ENCODE peak calls at places on chromosome 5, in ten cellular contexts. E, M, R, G, K, H, B, T, A and I are unnamed samples.

GRCh38 chr5:97046270-97046982 is 96.0 kb downstream of the LIX1 start:
- DNase-seq in E (no peak), M (no peak), R (peak), G (no peak), K (no peak), H (no peak), B (no peak), T (no peak), A (no peak), I (no peak)

GRCh38 chr5:2748841-2749513 is 2.5 kb downstream of the IRX2 start:
- DNase-seq in E (no peak), M (no peak), R (no peak), G (no peak), K (no peak), H (no peak), B (no peak), T (no peak), A (no peak), I (no peak)

GRCh38 chr5:133824661-133825254 is 143.7 kb downstream of the C5orf15 start:
- DNase-seq in E (no peak), M (no peak), R (no peak), G (no peak), K (no peak), H (no peak), B (no peak), T (no peak), A (no peak), I (no peak)

GRCh38 chr5:119789411-119790117 is 160.2 kb downstream of the FAM170A start:
- DNase-seq in E (no peak), M (no peak), R (no peak), G (no peak), K (no peak), H (no peak), B (no peak), T (no peak), A (no peak), I (no peak)

GRCh38 chr5:160209917-160210316 is 19.4 kb upstream of the FABP6 start:
- DNase-seq in E (no peak), M (no peak), R (no peak), G (no peak), K (no peak), H (no peak), B (no peak), T (no peak), A (no peak), I (peak)

GRCh38 chr5:1264211-1264610 is 30.7 kb downstream of the TERT start:
- DNase-seq in E (no peak), M (no peak), R (no peak), G (no peak), K (no peak), H (no peak), B (no peak), T (no peak), A (no peak), I (no peak)

GRCh38 chr5:61809651-61810050 is 477.6 kb downstream of the ZSWIM6 start:
- DNase-seq in E (no peak), M (no peak), R (no peak), G (peak), K (no peak), H (no peak), B (no peak), T (no peak), A (no peak), I (no peak)

GRCh38 chr5:65854931-65855330 is 71.4 kb upstream of the ERBIN start:
- DNase-seq in E (no peak), M (no peak), R (peak), G (no peak), K (no peak), H (no peak), B (no peak), T (no peak), A (no peak), I (no peak)

GRCh38 chr5:150300496-150301169 is 2.1 kb downstream of the ARSI start:
- DNase-seq in E (no peak), M (no peak), R (no peak), G (no peak), K (no peak), H (no peak), B (no peak), T (no peak), A (no peak), I (no peak)

GRCh38 chr5:20276061-20276958 is 288.3 kb upstream of the CDH18 start:
- DNase-seq in E (no peak), M (no peak), R (peak), G (no peak), K (no peak), H (peak), B (peak), T (peak), A (no peak), I (peak)

GRCh38 chr5:72256536-72256935 is 63.5 kb downstream of the MRPS27 start:
- DNase-seq in E (no peak), M (no peak), R (peak), G (no peak), K (no peak), H (no peak), B (no peak), T (no peak), A (no peak), I (no peak)

GRCh38 chr5:71938886-71939285 is 168.4 kb upstream of the MAP1B start:
- DNase-seq in E (no peak), M (no peak), R (no peak), G (peak), K (peak), H (no peak), B (no peak), T (no peak), A (no peak), I (peak)

GRCh38 chr5:33565304-33565703 is 124.5 kb downstream of the TARS1 start:
- DNase-seq in E (no peak), M (no peak), R (no peak), G (no peak), K (peak), H (no peak), B (peak), T (no peak), A (peak), I (no peak)

GRCh38 chr5:39092581-39093350 is 18.6 kb upstream of the RICTOR start:
- DNase-seq in E (no peak), M (no peak), R (peak), G (no peak), K (no peak), H (peak), B (no peak), T (no peak), A (no peak), I (peak)

GRCh38 chr5:160310910-160311295 is 1.5 kb downstream of the CCNJL start:
- DNase-seq in E (no peak), M (no peak), R (no peak), G (no peak), K (no peak), H (no peak), B (no peak), T (no peak), A (no peak), I (no peak)

GRCh38 chr5:63555874-63556273 is 406.4 kb downstream of the HTR1A start:
- DNase-seq in E (no peak), M (no peak), R (no peak), G (no peak), K (no peak), H (no peak), B (no peak), T (no peak), A (no peak), I (no peak)

GRCh38 chr5:122680623-122681350 is 94.1 kb upstream of the SNX2 start:
- DNase-seq in E (no peak), M (no peak), R (no peak), G (no peak), K (no peak), H (no peak), B (no peak), T (no peak), A (no peak), I (no peak)

GRCh38 chr5:36300181-36300926 is 1.3 kb downstream of the RANBP3L start:
- DNase-seq in E (no peak), M (no peak), R (peak), G (no peak), K (no peak), H (no peak), B (no peak), T (no peak), A (no peak), I (no peak)

GRCh38 chr5:83628360-83628759 is 92.3 kb downstream of the HAPLN1 start:
- DNase-seq in E (no peak), M (no peak), R (no peak), G (no peak), K (no peak), H (no peak), B (no peak), T (no peak), A (no peak), I (no peak)

GRCh38 chr5:178940569-178941360 is at the start of gene ZNF454:
- DNase-seq in E (peak), M (peak), R (peak), G (peak), K (peak), H (no peak), B (peak), T (no peak), A (peak), I (no peak)

GRCh38 chr5:64872044-64872443 is 103.3 kb downstream of the CWC27 start:
- DNase-seq in E (no peak), M (no peak), R (peak), G (no peak), K (no peak), H (no peak), B (no peak), T (no peak), A (no peak), I (no peak)

GRCh38 chr5:157816682-157817268 is 42.2 kb downstream of the CLINT1 start:
- DNase-seq in E (no peak), M (no peak), R (peak), G (no peak), K (no peak), H (no peak), B (no peak), T (no peak), A (no peak), I (no peak)

GRCh38 chr5:69158039-69158438 is 8.9 kb upstream of the CCNB1 start:
- DNase-seq in E (no peak), M (no peak), R (no peak), G (no peak), K (no peak), H (no peak), B (no peak), T (no peak), A (no peak), I (no peak)

GRCh38 chr5:121758640-121759039 is 93.0 kb upstream of the FTMT start:
- DNase-seq in E (no peak), M (no peak), R (no peak), G (no peak), K (no peak), H (no peak), B (no peak), T (no peak), A (no peak), I (no peak)

GRCh38 chr5:142680605-142681259 is 5.2 kb downstream of the FGF1 start:
- DNase-seq in E (no peak), M (no peak), R (peak), G (peak), K (peak), H (peak), B (no peak), T (peak), A (no peak), I (peak)

GRCh38 chr5:7261049-7261448 is 134.9 kb upstream of the ADCY2 start:
- DNase-seq in E (peak), M (peak), R (no peak), G (no peak), K (peak), H (peak), B (no peak), T (peak), A (no peak), I (peak)

GRCh38 chr5:170132642-170133448 is 27.1 kb downstream of the FOXI1 start:
- DNase-seq in E (no peak), M (peak), R (peak), G (no peak), K (peak), H (peak), B (no peak), T (no peak), A (no peak), I (peak)

GRCh38 chr5:31630931-31631330 is 8.0 kb upstream of the PDZD2 start:
- DNase-seq in E (no peak), M (peak), R (no peak), G (no peak), K (no peak), H (no peak), B (no peak), T (no peak), A (peak), I (no peak)

GRCh38 chr5:13866792-13867191 is 77.7 kb downstream of the DNAH5 start:
- DNase-seq in E (no peak), M (no peak), R (peak), G (no peak), K (no peak), H (no peak), B (no peak), T (no peak), A (peak), I (peak)

GRCh38 chr5:143495823-143496275 is 92.4 kb upstream of the NR3C1 start:
- DNase-seq in E (no peak), M (no peak), R (peak), G (no peak), K (no peak), H (no peak), B (no peak), T (no peak), A (peak), I (peak)

GRCh38 chr5:16461026-16461425 is 4.6 kb downstream of the ZNF622 start:
- DNase-seq in E (no peak), M (no peak), R (peak), G (no peak), K (no peak), H (no peak), B (no peak), T (no peak), A (no peak), I (no peak)

GRCh38 chr5:10233505-10233904 is 16.2 kb downstream of the ATPSCKMT start:
- DNase-seq in E (no peak), M (peak), R (peak), G (no peak), K (no peak), H (peak), B (peak), T (peak), A (no peak), I (peak)

GRCh38 chr5:145027266-145027665 is 807.9 kb downstream of the PRELID2 start:
- DNase-seq in E (no peak), M (no peak), R (no peak), G (no peak), K (no peak), H (no peak), B (no peak), T (no peak), A (no peak), I (no peak)

GRCh38 chr5:57327934-57328333 is 154.1 kb downstream of the GPBP1 start:
- DNase-seq in E (no peak), M (no peak), R (peak), G (peak), K (no peak), H (no peak), B (no peak), T (no peak), A (no peak), I (peak)

GRCh38 chr5:145464194-145464593 is 370.9 kb downstream of the PRELID2 start:
- DNase-seq in E (no peak), M (no peak), R (no peak), G (no peak), K (no peak), H (no peak), B (no peak), T (no peak), A (no peak), I (no peak)

GRCh38 chr5:39998518-39998917 is 573.7 kb upstream of the DAB2 start:
- DNase-seq in E (no peak), M (no peak), R (no peak), G (no peak), K (no peak), H (no peak), B (no peak), T (no peak), A (no peak), I (no peak)

GRCh38 chr5:54719384-54720306 is 202.1 kb downstream of the SNX18 start:
- DNase-seq in E (peak), M (no peak), R (peak), G (peak), K (no peak), H (peak), B (peak), T (no peak), A (peak), I (no peak)

GRCh38 chr5:128084228-128085167 is 932 bp downstream of the SLC12A2 start:
- DNase-seq in E (no peak), M (peak), R (peak), G (peak), K (peak), H (peak), B (peak), T (no peak), A (peak), I (peak)

DNA sequence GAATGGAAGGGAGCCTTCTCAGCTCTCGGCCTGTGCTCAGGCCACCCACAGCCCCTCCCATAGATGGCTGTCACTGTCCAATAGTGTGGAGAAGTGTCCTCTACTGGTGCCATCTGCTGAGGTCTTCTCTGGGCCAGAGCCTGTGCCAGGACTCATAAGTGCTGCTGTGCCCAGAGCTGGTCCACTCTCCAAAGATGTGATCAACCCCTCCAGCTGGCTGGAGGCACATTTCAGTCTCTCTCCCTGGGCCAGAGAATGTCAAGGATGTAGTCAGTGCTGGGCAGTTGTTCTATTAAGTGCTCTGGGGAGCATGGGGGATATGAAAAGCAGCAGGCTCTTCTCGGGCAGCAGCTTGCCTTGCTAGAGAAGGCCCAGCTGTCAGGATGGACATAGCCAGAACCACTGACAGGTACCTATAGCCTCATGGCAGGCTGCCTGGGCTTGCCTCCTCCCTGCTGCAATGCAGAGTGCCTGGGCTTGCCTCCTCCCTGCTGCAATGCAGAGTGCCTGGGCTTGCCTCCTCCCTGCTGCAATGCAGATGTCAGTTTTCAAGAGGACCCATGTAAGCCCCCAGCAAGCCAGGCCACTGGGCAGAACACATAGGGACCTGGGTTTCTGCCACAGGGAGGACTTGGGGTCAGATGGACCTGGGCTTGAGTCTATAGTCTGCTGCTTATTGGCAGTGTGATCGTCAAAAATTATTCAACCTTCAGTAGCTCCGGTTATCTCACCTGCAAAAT is 157.2 kb upstream of the PANK3 start:
- DNase-seq in E (no peak), M (no peak), R (no peak), G (no peak), K (no peak), H (no peak), B (no peak), T (no peak), A (no peak), I (no peak)
- H3K27ac ChIP-seq in E (peak), M (no peak), R (no peak), G (no peak), K (no peak), H (no peak), B (no peak), T (no peak), A (no peak), I (no peak)

DNA sequence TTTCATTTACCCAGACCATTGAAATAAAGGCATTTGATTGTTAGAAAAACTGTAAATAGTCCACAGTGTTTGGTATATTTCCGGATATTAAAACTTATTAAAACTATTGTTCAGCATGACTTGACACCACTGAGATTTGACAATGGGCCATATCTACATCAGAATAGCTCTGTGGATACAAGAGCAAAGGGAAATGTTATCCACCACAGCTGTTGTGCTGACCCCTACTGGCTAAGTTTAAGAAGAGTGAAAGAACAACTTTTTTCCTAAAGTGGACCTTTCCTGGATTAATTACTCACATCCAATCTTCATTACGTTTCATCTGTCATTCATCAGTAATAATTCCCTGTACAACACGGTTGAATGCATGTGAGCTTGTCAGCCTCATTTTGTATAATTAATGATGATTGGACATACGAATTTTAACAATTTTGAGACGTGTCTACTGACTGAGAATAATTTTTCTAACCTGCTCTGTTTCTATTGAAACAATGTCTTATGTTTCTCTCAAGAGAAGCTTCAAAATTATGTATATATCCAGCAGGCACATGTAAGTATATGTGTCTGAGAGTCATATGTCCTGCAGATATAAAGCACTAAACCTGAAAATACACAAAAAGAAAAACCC is 1952.5 kb downstream of the MAT2B start:
- DNase-seq in E (no peak), M (peak), R (peak), G (no peak), K (no peak), H (no peak), B (no peak), T (no peak), A (no peak), I (no peak)
- H3K27ac ChIP-seq in E (no peak), M (no peak), R (no peak), G (no peak), K (no peak), H (no peak), B (no peak), T (no peak), A (no peak), I (no peak)

GRCh38 chr5:167945542-167946384 is 345.7 kb upstream of the WWC1 start:
- DNase-seq in E (no peak), M (no peak), R (peak), G (no peak), K (no peak), H (peak), B (peak), T (no peak), A (peak), I (peak)
- H3K27ac ChIP-seq in E (peak), M (peak), R (peak), G (no peak), K (no peak), H (peak), B (peak), T (no peak), A (peak), I (peak)

DNA sequence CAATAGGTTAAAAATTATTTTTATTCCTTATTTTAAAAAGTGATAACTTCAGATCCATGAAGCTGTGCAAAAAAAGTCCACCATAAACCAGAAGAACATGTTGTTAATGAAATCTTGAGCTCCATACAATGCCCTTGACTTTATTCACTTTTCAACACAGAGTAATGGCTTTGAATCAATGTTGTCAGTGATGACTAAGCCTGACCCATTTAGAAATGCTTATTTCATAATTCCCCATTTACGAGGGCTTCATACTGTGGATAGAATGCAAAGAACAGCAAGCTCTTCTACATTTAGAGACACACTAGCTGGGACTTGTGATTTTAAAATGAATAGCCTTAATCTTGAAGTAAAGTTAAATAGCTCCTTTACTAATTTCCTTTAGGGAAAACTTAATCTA is 25.7 kb upstream of the IL9 start:
- DNase-seq in E (no peak), M (no peak), R (peak), G (no peak), K (no peak), H (no peak), B (no peak), T (no peak), A (no peak), I (peak)
- H3K27ac ChIP-seq in E (no peak), M (no peak), R (no peak), G (no peak), K (no peak), H (no peak), B (no peak), T (no peak), A (no peak), I (no peak)

GRCh38 chr5:172873513-172873912 is 39.5 kb downstream of the ERGIC1 start:
- DNase-seq in E (no peak), M (no peak), R (no peak), G (no peak), K (no peak), H (no peak), B (no peak), T (no peak), A (no peak), I (no peak)

GRCh38 chr5:172872997-172873491 is 39.0 kb downstream of the ERGIC1 start:
- DNase-seq in E (peak), M (no peak), R (peak), G (no peak), K (no peak), H (peak), B (peak), T (no peak), A (peak), I (no peak)

GRCh38 chr5:172870807-172871431 is 36.9 kb downstream of the ERGIC1 start:
- DNase-seq in E (no peak), M (peak), R (no peak), G (no peak), K (no peak), H (no peak), B (no peak), T (no peak), A (peak), I (no peak)

GRCh38 chr5:172871561-172871960 is 37.5 kb downstream of the ERGIC1 start:
- DNase-seq in E (no peak), M (no peak), R (no peak), G (no peak), K (no peak), H (peak), B (no peak), T (no peak), A (no peak), I (no peak)

GRCh38 chr5:172871982-172872381 is 37.9 kb downstream of the ERGIC1 start:
- DNase-seq in E (no peak), M (no peak), R (peak), G (no peak), K (no peak), H (peak), B (no peak), T (no peak), A (no peak), I (no peak)
- H3K27ac ChIP-seq in E (peak), M (peak), R (peak), G (peak), K (peak), H (peak), B (peak), T (peak), A (peak), I (no peak)